ENCODE peak calls at places on chromosomes 13 and 19, in nine cellular contexts. B, F, A, Z, I, P, H, U and K are unnamed samples.

GRCh38 chr13:44902793-44903192 is 86.5 kb downstream of the NUFIP1 start:
- DNase-seq in B (no peak), F (no peak), A (no peak), Z (no peak), I (no peak), P (no peak), H (no peak), U (no peak), K (no peak)

GRCh38 chr19:31518626-31519025 is 169.4 kb upstream of the TSHZ3 start:
- DNase-seq in B (no peak), F (no peak), A (peak; percentile 91), Z (peak; percentile 10), I (no peak), P (no peak), H (no peak), U (no peak), K (no peak)

GRCh38 chr13:91087276-91087675 is 260.2 kb upstream of the MIR17HG start:
- DNase-seq in B (no peak), F (no peak), A (no peak), Z (no peak), I (no peak), P (no peak), H (no peak), U (no peak), K (no peak)

GRCh38 chr13:73000027-73000674 is 58.7 kb upstream of the KLF5 start:
- DNase-seq in B (peak; percentile 17), F (no peak), A (peak; percentile 39), Z (no peak), I (no peak), P (no peak), H (no peak), U (no peak), K (no peak)

GRCh38 chr13:108352599-108352998 is 83.1 kb downstream of the TNFSF13B start:
- DNase-seq in B (no peak), F (no peak), A (no peak), Z (no peak), I (no peak), P (no peak), H (no peak), U (no peak), K (no peak)

GRCh38 chr19:16340092-16340491 is 15.5 kb downstream of the KLF2 start:
- DNase-seq in B (no peak), F (no peak), A (no peak), Z (no peak), I (no peak), P (no peak), H (no peak), U (no peak), K (no peak)

GRCh38 chr19:32817913-32818476 is 51.6 kb downstream of the SLC7A9 start:
- DNase-seq in B (no peak), F (no peak), A (no peak), Z (no peak), I (no peak), P (no peak), H (no peak), U (no peak), K (no peak)

GRCh38 chr19:4868286-4868834 is 893 bp upstream of the PLIN3 start:
- DNase-seq in B (no peak), F (no peak), A (no peak), Z (no peak), I (no peak), P (no peak), H (no peak), U (no peak), K (no peak)

GRCh38 chr19:55640043-55640576 is 692 bp upstream of the ZNF580 start:
- DNase-seq in B (peak; percentile 41), F (peak; percentile 75), A (peak; percentile 59), Z (peak; percentile 73), I (peak; percentile 71), P (peak; percentile 71), H (no peak), U (no peak), K (no peak)

GRCh38 chr19:2084993-2085720 is 11.0 kb downstream of the MOB3A start:
- DNase-seq in B (peak; percentile 98), F (no peak), A (no peak), Z (peak; percentile 88), I (no peak), P (no peak), H (no peak), U (no peak), K (no peak)

GRCh38 chr19:2087621-2088100 is 8.5 kb downstream of the MOB3A start:
- DNase-seq in B (peak; percentile 92), F (no peak), A (no peak), Z (peak; percentile 50), I (no peak), P (no peak), H (no peak), U (no peak), K (no peak)

GRCh38 chr19:2089727-2090053 is 6.4 kb downstream of the MOB3A start:
- DNase-seq in B (no peak), F (no peak), A (no peak), Z (no peak), I (no peak), P (no peak), H (no peak), U (no peak), K (no peak)

GRCh38 chr19:2083174-2083854 is 12.8 kb downstream of the MOB3A start:
- DNase-seq in B (peak; percentile 84), F (no peak), A (no peak), Z (peak; percentile 64), I (no peak), P (no peak), H (no peak), U (no peak), K (no peak)

DNA sequence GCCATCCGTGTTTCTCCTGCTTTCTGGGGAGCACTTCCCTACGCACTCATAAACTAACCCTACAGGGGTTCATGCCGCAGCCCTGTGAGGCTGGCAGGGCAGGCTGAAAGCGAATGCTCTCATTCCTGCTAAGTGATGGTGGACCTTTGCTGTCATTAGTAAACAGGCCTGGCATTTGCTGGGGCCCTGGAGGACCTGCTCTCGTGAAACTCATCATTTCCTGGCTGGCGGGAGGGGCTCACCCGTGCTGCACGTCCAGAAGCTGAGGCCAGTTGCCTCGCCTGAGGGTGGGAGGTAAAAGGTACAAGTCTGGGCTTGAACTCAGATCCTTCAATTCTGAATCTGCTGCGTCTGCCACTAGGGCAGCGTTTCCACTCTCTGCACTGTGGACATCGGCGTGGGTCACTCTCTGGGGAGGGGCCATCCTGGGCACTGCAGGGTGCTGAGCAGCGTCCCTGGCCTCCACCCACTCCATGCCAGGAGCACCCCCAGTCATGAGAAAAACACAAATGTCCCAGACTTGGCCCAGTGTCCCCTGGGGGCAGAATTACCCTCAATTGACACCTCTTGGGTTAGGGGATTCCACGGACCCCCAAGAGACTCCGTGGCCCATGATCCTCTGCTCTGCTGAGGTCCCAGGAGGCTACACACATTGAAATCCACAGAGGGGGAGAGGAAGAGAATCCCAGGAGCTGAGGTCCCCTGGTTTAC is 7.0 kb downstream of the MOB3A start:
- DNase-seq in B (peak; percentile 65), F (no peak), A (no peak), Z (no peak), I (no peak), P (no peak), H (no peak), U (no peak), K (peak; percentile 17)
- H3K4me3 ChIP-seq in B (peak overlapping the region; percentile 62), F (no peak overlapping the region), A (no peak overlapping the region), Z (no peak overlapping the region), I (no peak overlapping the region), P (no peak overlapping the region), H (no peak overlapping the region), U (no peak overlapping the region), K (no peak overlapping the region)

DNA sequence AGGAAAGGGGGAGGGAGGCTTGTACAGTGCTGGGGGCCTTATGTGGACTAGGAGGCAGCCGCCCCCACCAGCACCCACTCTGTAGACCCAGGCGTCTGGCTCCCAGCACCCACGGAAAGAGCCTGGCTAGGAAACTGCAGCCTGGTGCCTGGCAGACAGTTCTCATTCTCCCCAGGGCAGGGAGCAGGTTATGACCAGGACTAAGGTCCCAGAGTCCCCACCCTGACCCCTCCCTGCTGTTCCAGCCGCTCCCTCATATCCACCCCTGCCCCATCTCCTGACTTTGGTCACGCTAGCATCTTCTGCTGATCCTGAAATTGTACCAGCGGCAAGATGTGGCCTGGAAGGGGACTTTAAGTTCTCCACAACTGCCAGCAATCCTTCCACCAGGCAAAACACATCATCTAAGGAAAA is at the start of gene FXYD3:
- DNase-seq in B (no peak), F (no peak), A (no peak), Z (peak; percentile 86), I (no peak), P (no peak), H (no peak), U (no peak), K (no peak)
- H3K4me3 ChIP-seq in B (peak within 1 kb of the TSS; percentile 43), F (peak within 1 kb of the TSS; percentile 52), A (peak within 1 kb of the TSS; percentile 10), Z (peak within 1 kb of the TSS; percentile 65), I (peak within 1 kb of the TSS; percentile 60), P (peak within 1 kb of the TSS; percentile 24), H (no peak within 1 kb of the TSS), U (peak within 1 kb of the TSS; percentile 6), K (peak within 1 kb of the TSS; percentile 26)

GRCh38 chr19:51019544-51019925 is at the start of gene KLK10:
- DNase-seq in B (no peak), F (no peak), A (no peak), Z (no peak), I (no peak), P (no peak), H (no peak), U (no peak), K (no peak)

GRCh38 chr19:51015691-51016267 is 3.7 kb downstream of the KLK10 start:
- DNase-seq in B (no peak), F (no peak), A (no peak), Z (no peak), I (no peak), P (no peak), H (no peak), U (no peak), K (no peak)

GRCh38 chr19:51016798-51017683 is 2.5 kb downstream of the KLK10 start:
- DNase-seq in B (peak; percentile 20), F (peak; percentile 94), A (peak; percentile 90), Z (peak; percentile 67), I (peak; percentile 83), P (no peak), H (no peak), U (no peak), K (no peak)

GRCh38 chr19:51020988-51021651 is 1.6 kb upstream of the KLK10 start:
- DNase-seq in B (peak; percentile 40), F (peak; percentile 79), A (peak; percentile 57), Z (no peak), I (no peak), P (no peak), H (peak; percentile 7), U (peak; percentile 5), K (peak; percentile 5)

GRCh38 chr19:51018745-51019543 is 565 bp downstream of the KLK10 start:
- DNase-seq in B (no peak), F (peak; percentile 73), A (peak; percentile 60), Z (no peak), I (no peak), P (no peak), H (no peak), U (no peak), K (no peak)
- H3K4me3 ChIP-seq in B (no peak overlapping the region), F (peak overlapping the region; percentile 65), A (no peak overlapping the region), Z (peak overlapping the region; percentile 18), I (peak overlapping the region; percentile 61), P (peak overlapping the region; percentile 41), H (no peak overlapping the region), U (no peak overlapping the region), K (no peak overlapping the region)

DNA sequence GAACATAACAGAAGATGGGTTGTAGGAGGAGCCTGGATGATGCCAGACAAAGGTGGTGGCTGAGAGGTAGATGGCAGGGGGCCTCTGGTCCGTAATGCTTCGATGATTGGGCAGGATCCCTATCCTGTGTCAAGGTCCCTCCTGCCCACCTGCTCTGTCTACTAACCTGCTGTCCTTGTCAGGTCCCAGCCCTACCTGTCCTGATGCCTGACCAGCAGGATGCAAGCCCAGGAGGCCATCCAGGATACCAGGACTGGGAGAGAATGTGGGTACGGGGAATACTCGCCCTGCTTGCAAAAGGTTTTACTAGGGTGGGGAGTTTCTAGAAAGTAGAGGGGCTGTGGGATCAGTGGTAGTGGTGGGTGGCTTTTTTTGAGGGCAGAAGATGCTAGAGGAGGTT is 4.4 kb downstream of the MZF1 start:
- DNase-seq in B (no peak), F (no peak), A (no peak), Z (peak; percentile 4), I (peak; percentile 35), P (peak; percentile 11), H (no peak), U (no peak), K (no peak)
- H3K4me3 ChIP-seq in B (no peak overlapping the region), F (no peak overlapping the region), A (no peak overlapping the region), Z (no peak overlapping the region), I (no peak overlapping the region), P (no peak overlapping the region), H (no peak overlapping the region), U (no peak overlapping the region), K (no peak overlapping the region)